ENCODE peak calls at places on chromosomes 3 and 15, in eight cellular contexts. W is MV-4-11; L is activated naive CD8-positive, alpha-beta T cell treated with anti-CD3 and anti-CD28 coated beads, Interleukin-2, amount 50 U/mL, for 16 hours; D is NCI-H1694 treated with DMSO at 0.1 percent for 48 hours; J is NCI-H510A; A is foreskin fibroblast; M is brain microvascular endothelial cell; R is SK-MEL-5. O is an unnamed sample.

GRCh38 chr15:85587707-85588441 is 206.9 kb downstream of the KLHL25 start:
- DNase-seq in D (no peak), R (peak), M (peak), L (no peak), A (peak), J (no peak), W (no peak), O (no peak)

GRCh38 chr3:105780114-105780513 is 88.7 kb downstream of the CBLB start:
- DNase-seq in W (no peak), R (no peak), M (no peak), L (no peak), J (no peak), A (no peak), D (no peak), O (no peak)

GRCh38 chr15:39597751-39598185 is 16.9 kb downstream of the THBS1 start:
- DNase-seq in W (no peak), L (no peak), A (peak), R (no peak), J (no peak), M (no peak), D (no peak), O (no peak)

GRCh38 chr15:48002772-48003171 is 118.0 kb upstream of the SLC24A5 start:
- DNase-seq in W (peak), M (no peak), D (no peak), R (no peak), J (no peak), A (no peak), L (no peak), O (no peak)

GRCh38 chr3:8743911-8744310 is 10.3 kb downstream of the CAV3 start:
- DNase-seq in W (no peak), L (no peak), A (no peak), M (no peak), D (no peak), J (no peak), R (no peak), O (no peak)

GRCh38 chr15:60095711-60096110 is 91.6 kb downstream of the FOXB1 start:
- DNase-seq in W (no peak), J (no peak), M (peak), A (peak), R (no peak), L (no peak), D (no peak), O (no peak)

GRCh38 chr3:13215940-13216546 is 142.8 kb upstream of the IQSEC1 start:
- DNase-seq in W (no peak), A (peak), L (no peak), J (no peak), R (no peak), M (peak), D (no peak), O (no peak)

GRCh38 chr3:111829023-111829422 is 30.0 kb upstream of the PHLDB2 start:
- DNase-seq in R (no peak), D (no peak), A (no peak), W (no peak), L (no peak), J (no peak), M (no peak), O (no peak)

GRCh38 chr3:57946970-57947381 is 61.2 kb upstream of the FLNB start:
- DNase-seq in W (no peak), R (no peak), D (no peak), M (no peak), A (no peak), J (no peak), L (no peak), O (no peak)

GRCh38 chr15:89442155-89442554 is 54.2 kb downstream of the RHCG start:
- DNase-seq in L (no peak), D (no peak), W (no peak), R (no peak), A (no peak), M (no peak), J (no peak), O (no peak)

GRCh38 chr3:156516284-156516683 is 38.6 kb downstream of the SSR3 start:
- DNase-seq in W (no peak), A (no peak), M (no peak), J (no peak), D (peak), L (no peak), R (no peak), O (no peak)

GRCh38 chr15:67511606-67512005 is 9.3 kb upstream of the C15orf61 start:
- DNase-seq in L (no peak), J (no peak), A (peak), R (no peak), M (no peak), D (no peak), W (no peak), O (no peak)

GRCh38 chr3:27391796-27392195 is 22.6 kb upstream of the NEK10 start:
- DNase-seq in R (no peak), L (no peak), W (no peak), D (no peak), M (no peak), J (no peak), A (no peak), O (no peak)

GRCh38 chr3:158659454-158660237 is 12.8 kb downstream of the LXN start:
- DNase-seq in R (peak), L (no peak), J (no peak), M (peak), D (peak), W (peak), A (peak), O (no peak)

GRCh38 chr15:55256281-55257013 is 33.2 kb downstream of the RAB27A start:
- DNase-seq in W (peak), A (peak), M (no peak), D (no peak), R (no peak), L (no peak), J (no peak), O (no peak)

GRCh38 chr3:46883252-46884185 is 6.0 kb downstream of the PTH1R start:
- DNase-seq in J (no peak), D (no peak), W (no peak), M (no peak), R (no peak), L (no peak), A (peak), O (no peak)

GRCh38 chr15:62857411-62857853 is 185.1 kb upstream of the TPM1 start:
- DNase-seq in J (no peak), M (no peak), W (no peak), R (no peak), D (no peak), L (no peak), A (no peak), O (no peak)

GRCh38 chr15:84631706-84632272 is 22.3 kb downstream of the WDR73 start:
- DNase-seq in A (peak), R (no peak), M (no peak), D (no peak), J (no peak), W (no peak), L (no peak), O (no peak)

GRCh38 chr15:63501256-63502089 is 2.9 kb upstream of the USP3 start:
- DNase-seq in D (no peak), R (no peak), W (no peak), J (peak), L (no peak), M (peak), A (peak), O (no peak)

GRCh38 chr15:48318131-48318530 is 13.1 kb upstream of the DUT start:
- DNase-seq in J (no peak), A (no peak), R (no peak), W (no peak), L (no peak), M (no peak), D (no peak), O (no peak)

GRCh38 chr3:51894939-51895338 is 8.2 kb downstream of the IQCF1 start:
- DNase-seq in J (no peak), A (no peak), R (no peak), M (no peak), L (no peak), D (no peak), W (no peak), O (no peak)

GRCh38 chr15:29749365-29750086 is 72.7 kb downstream of the TJP1 start:
- DNase-seq in D (no peak), M (no peak), A (peak), R (peak), J (no peak), W (no peak), L (no peak), O (no peak)

GRCh38 chr3:45258317-45258716 is 32.2 kb upstream of the TMEM158 start:
- DNase-seq in A (no peak), J (no peak), D (no peak), L (no peak), W (peak), M (no peak), R (no peak), O (no peak)

O was measured in activated naive CD4-positive, alpha-beta T cell.